ENCODE peak calls at places on chromosomes 7 and 10, in seven cellular contexts. O is right lobe of liver, Q is H54, V is tibial nerve, L is body of pancreas, J is adrenal gland, P is uterus. T is an unnamed sample.

GRCh38 chr7:76261935-76262334 is 40.5 kb upstream of the HSPB1 start:
- DNase-seq in L (no peak), O (no peak), V (no peak), J (no peak), P (no peak), Q (no peak), T (no peak)

GRCh38 chr10:60414877-60415585 is 25.4 kb upstream of the ANK3 start:
- DNase-seq in V (no peak), Q (peak; percentile 73), P (no peak), J (no peak), L (no peak), O (no peak), T (no peak)

GRCh38 chr10:74500806-74501205 is 325.6 kb upstream of the KAT6B start:
- DNase-seq in L (no peak), Q (no peak), J (no peak), P (no peak), O (no peak), V (no peak), T (no peak)

GRCh38 chr10:83078160-83078559 is 1061.1 kb upstream of the GHITM start:
- DNase-seq in V (no peak), J (no peak), Q (no peak), L (no peak), O (no peak), P (no peak), T (no peak)

GRCh38 chr7:2043316-2044039 is 189.3 kb downstream of the MAD1L1 start:
- DNase-seq in V (no peak), O (no peak), L (no peak), J (no peak), Q (no peak), P (no peak), T (peak; percentile 74)

GRCh38 chr7:89133357-89133756 is 337.8 kb upstream of the TEX47 start:
- DNase-seq in Q (no peak), O (no peak), V (no peak), P (no peak), L (no peak), J (no peak), T (no peak)

GRCh38 chr7:10483671-10484070 is 490.0 kb upstream of the PHF14 start:
- DNase-seq in O (no peak), L (no peak), P (no peak), J (no peak), Q (no peak), V (no peak), T (no peak)

GRCh38 chr7:91940171-91940570 is 491 bp upstream of the AKAP9 start:
- DNase-seq in Q (no peak), V (peak; percentile 33), P (peak; percentile 20), J (peak; percentile 46), O (no peak), L (peak; percentile 15), T (no peak)

GRCh38 chr10:92420554-92421275 is 129.7 kb downstream of the MARCHF5 start:
- DNase-seq in V (no peak), Q (no peak), P (no peak), O (no peak), L (no peak), J (no peak), T (no peak)

GRCh38 chr10:118867768-118868167 is 113.0 kb upstream of the CACUL1 start:
- DNase-seq in Q (no peak), O (no peak), L (no peak), V (no peak), P (no peak), J (no peak), T (no peak)

GRCh38 chr10:58647366-58647765 is 134.7 kb downstream of the BICC1 start:
- DNase-seq in J (no peak), Q (no peak), V (no peak), O (no peak), L (no peak), P (no peak), T (no peak)

GRCh38 chr10:32413513-32413912 is 32.4 kb upstream of the CCDC7 start:
- DNase-seq in V (no peak), Q (peak; percentile 70), P (no peak), O (no peak), J (peak; percentile 46), L (no peak), T (no peak)

GRCh38 chr7:25963733-25964132 is 188.3 kb upstream of the NFE2L3 start:
- DNase-seq in O (peak; percentile 47), Q (no peak), L (peak; percentile 68), P (no peak), V (no peak), J (no peak), T (no peak)

GRCh38 chr10:71236286-71236685 is 23.9 kb downstream of the UNC5B start:
- DNase-seq in J (no peak), P (peak; percentile 75), O (no peak), L (no peak), Q (no peak), V (no peak), T (no peak)

GRCh38 chr10:108544500-108545120 is 1378.7 kb downstream of the XPNPEP1 start:
- DNase-seq in V (peak; percentile 50), O (peak; percentile 77), Q (no peak), J (peak; percentile 74), P (peak; percentile 44), L (peak; percentile 74), T (peak; percentile 40)

GRCh38 chr7:117411539-117411938 is 15.8 kb downstream of the ASZ1 start:
- DNase-seq in Q (no peak), J (no peak), L (no peak), O (no peak), P (no peak), V (no peak), T (no peak)

GRCh38 chr10:70963271-70963670 is 74.9 kb upstream of the PCBD1 start:
- DNase-seq in L (no peak), Q (no peak), V (no peak), P (no peak), O (no peak), J (no peak), T (no peak)

GRCh38 chr10:62054408-62054807 is 152.9 kb downstream of the ARID5B start:
- DNase-seq in J (no peak), L (no peak), Q (no peak), V (no peak), P (no peak), O (no peak), T (no peak)

DNA sequence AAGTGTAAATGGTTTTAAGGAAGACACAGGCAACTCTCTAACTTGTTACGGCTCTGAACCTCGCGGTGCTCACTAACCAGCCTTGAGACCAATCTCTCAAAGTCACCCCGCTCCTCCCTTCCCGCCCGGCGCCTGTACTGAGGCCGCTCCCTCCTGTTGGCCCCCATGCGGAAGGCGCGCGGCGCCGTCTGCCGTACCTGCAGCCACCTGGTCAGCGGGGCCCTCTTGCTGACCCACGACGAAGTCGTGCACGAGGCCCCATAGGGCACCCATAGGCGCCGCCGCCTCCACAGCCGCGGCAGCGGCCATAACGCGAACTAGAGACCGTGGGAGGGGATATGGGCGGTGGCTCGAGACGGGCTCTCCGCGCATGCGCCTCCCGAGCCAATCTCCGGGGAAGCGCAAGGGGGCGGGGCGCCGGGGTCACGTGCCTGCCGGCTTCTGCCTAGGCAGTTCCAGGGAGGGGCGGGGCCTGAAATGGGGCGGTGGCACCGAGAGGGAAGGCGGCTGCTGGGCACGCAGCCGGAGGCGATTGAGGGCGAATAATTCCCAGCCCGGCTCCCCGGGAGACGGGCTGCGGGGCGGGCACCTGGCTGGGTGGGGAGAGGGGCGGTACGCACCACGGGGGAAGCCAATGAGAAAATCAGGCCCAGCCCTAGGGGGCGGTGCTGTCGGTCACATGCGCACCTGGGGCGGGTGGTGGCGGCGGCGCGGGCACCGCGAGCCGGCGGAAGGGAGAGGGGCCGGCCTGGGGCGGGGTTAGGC is at the start of gene MMS19:
- DNase-seq in P (peak; percentile 100), V (peak; percentile 99), L (peak; percentile 100), Q (peak; percentile 99), J (peak; percentile 100), O (peak; percentile 100), T (peak; percentile 100)
- TF ChIP-seq POLR2A in P (peak; percentile 75), V (peak; percentile 77), L (peak; percentile 85), Q (peak; percentile 89), J (peak; percentile 60), O (peak; percentile 77), T (no peak)

DNA sequence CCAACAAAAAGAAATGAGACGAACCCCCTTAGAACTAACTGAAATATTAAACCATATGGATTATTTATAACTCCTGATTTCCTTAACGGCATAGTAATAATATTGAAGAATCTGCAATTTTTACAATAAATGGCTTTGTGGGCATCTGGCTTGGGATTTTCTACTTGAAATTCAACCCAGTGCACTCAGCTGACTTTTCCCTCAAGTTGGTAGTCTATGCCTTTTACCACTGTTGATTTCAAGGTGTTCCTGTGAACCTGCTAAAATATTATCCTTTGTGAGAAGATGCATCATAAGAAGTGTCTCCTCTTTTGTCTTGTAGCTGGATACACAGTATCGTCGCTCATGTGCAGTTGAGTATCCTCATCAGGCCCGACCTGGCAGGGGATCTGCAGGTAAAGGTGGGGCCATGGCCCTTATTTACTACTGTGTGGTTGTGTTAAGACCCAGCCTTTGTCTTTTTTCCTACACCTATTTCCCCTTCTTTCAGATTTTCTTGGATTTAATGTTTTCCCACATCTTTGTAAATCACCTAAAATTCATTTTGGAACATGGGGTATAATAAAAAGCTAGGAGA is 8.0 kb downstream of the DNAJC9 start:
- DNase-seq in O (no peak), P (no peak), Q (no peak), J (no peak), L (no peak), V (no peak), T (no peak)
- TF ChIP-seq POLR2A in O (no peak), P (no peak), Q (no peak), J (no peak), L (no peak), V (no peak), T (no peak)

DNA sequence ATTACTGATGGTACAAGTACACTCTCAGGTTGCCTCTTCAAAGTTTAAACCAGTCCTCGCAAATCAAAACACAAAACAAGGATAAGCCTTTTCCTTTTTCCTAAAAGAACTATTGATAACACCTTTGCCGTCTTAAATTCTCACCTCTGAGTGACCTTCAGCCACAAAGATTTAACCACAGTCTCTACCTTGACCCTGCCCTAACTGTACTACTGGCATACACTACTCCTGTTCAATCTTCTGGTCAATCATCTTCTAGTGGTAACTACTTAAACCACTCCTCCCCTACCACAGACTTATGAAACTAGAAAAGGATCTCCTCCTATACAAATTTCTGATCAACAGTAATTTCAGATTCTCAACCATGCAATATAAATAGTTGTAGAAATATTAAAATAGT is 15.1 kb downstream of the UPF2 start:
- DNase-seq in V (no peak), L (no peak), P (no peak), Q (no peak), J (no peak), O (no peak), T (no peak)
- TF ChIP-seq POLR2A in V (no peak), L (no peak), P (no peak), Q (no peak), J (no peak), O (no peak), T (no peak)

GRCh38 chr7:130932667-130933432 is 198.8 kb upstream of the KLF14 start:
- DNase-seq in P (no peak), L (no peak), J (no peak), V (no peak), Q (no peak), O (no peak), T (no peak)
- TF ChIP-seq POLR2A in P (no peak), L (no peak), J (no peak), V (no peak), Q (no peak), O (no peak), T (no peak)

T was measured in lower leg skin.